ENCODE peak calls at places on chromosome 1, in six cellular contexts. Z is prostate gland; B is T-cell; I is nephron progenitor cell; X is fibroblast of mammary gland; C is CD8-positive, alpha-beta memory T cell. J is an unnamed sample.

GRCh38 chr1:211713231-211713630 is 37.8 kb upstream of the NEK2 start:
- DNase-seq in Z (no peak), B (no peak), I (no peak), X (no peak), C (no peak), J (no peak)

GRCh38 chr1:208766812-208767211 is 522.6 kb upstream of the PLXNA2 start:
- DNase-seq in Z (no peak), B (no peak), I (no peak), X (no peak), C (no peak), J (no peak)

GRCh38 chr1:151820940-151821339 is 10.7 kb downstream of the RORC start:
- DNase-seq in Z (no peak), B (no peak), I (no peak), X (no peak), C (no peak), J (peak; percentile 55)

GRCh38 chr1:47441450-47442106 is 3.7 kb downstream of the FOXD2 start:
- DNase-seq in Z (no peak), B (no peak), I (no peak), X (no peak), C (no peak), J (no peak)

GRCh38 chr1:98903726-98904125 is 100.9 kb downstream of the PLPPR5 start:
- DNase-seq in Z (no peak), B (no peak), I (no peak), X (no peak), C (no peak), J (no peak)

GRCh38 chr1:116853680-116854191 is 56.0 kb upstream of the PTGFRN start:
- DNase-seq in Z (peak; percentile 49), B (no peak), I (no peak), X (peak; percentile 90), C (no peak), J (peak; percentile 29)

GRCh38 chr1:186595969-186596368 is 84.3 kb downstream of the PTGS2 start:
- DNase-seq in Z (no peak), B (no peak), I (no peak), X (peak; percentile 15), C (no peak), J (no peak)

GRCh38 chr1:98651116-98651625 is 10.3 kb upstream of the SNX7 start:
- DNase-seq in Z (no peak), B (no peak), I (peak; percentile 41), X (no peak), C (no peak), J (no peak)

GRCh38 chr1:176479920-176480319 is 16.9 kb downstream of the PAPPA2 start:
- DNase-seq in Z (no peak), B (no peak), I (peak; percentile 35), X (no peak), C (no peak), J (no peak)

GRCh38 chr1:4022715-4023114 is 122.6 kb upstream of the C1orf174 start:
- DNase-seq in Z (no peak), B (no peak), I (no peak), X (no peak), C (no peak), J (no peak)